ENCODE peak calls at places on chromosomes 16 and 17, in five cellular contexts. D, K, S, C and X are unnamed samples.

GRCh38 chr17:16470302-16470701 is 21.7 kb downstream of the LRRC75A start:
- DNase-seq in D (no peak), K (no peak), S (no peak), C (no peak), X (no peak)

GRCh38 chr16:21169249-21169981 is 10.9 kb downstream of the LDAF1 start:
- DNase-seq in D (no peak), K (no peak), S (no peak), C (no peak), X (no peak)

GRCh38 chr16:26816266-26816665 is 250.5 kb upstream of the C16orf82 start:
- DNase-seq in D (no peak), K (no peak), S (no peak), C (no peak), X (peak; percentile 23)

GRCh38 chr16:19389246-19389645 is 28.4 kb upstream of the TMC5 start:
- DNase-seq in D (no peak), K (no peak), S (peak; percentile 35), C (peak; percentile 42), X (no peak)

GRCh38 chr17:83054518-83055125 is 24.8 kb upstream of the METRNL start:
- DNase-seq in D (no peak), K (no peak), S (no peak), C (no peak), X (no peak)

GRCh38 chr17:32852811-32853210 is 24.1 kb downstream of the MYO1D start:
- DNase-seq in D (no peak), K (no peak), S (no peak), C (peak; percentile 23), X (no peak)

GRCh38 chr17:73043686-73044581 is 48.6 kb downstream of the SLC39A11 start:
- DNase-seq in D (peak; percentile 49), K (no peak), S (no peak), C (no peak), X (no peak)

GRCh38 chr16:83802135-83802534 is 5.6 kb upstream of the HSBP1 start:
- DNase-seq in D (peak; percentile 72), K (no peak), S (no peak), C (peak; percentile 73), X (no peak)